ENCODE peak calls at places on chromosome 19, in five cellular contexts. O, P, N, I and U are unnamed samples.

GRCh38 chr19:49746206-49746958 is 16.7 kb downstream of the TSKS start:
- DNase-seq in O (peak; percentile 10), P (no peak), N (no peak), I (peak; percentile 74), U (peak; percentile 21)

GRCh38 chr19:39843919-39844793 is 2.0 kb downstream of the FBL start:
- DNase-seq in O (peak; percentile 55), P (no peak), N (no peak), I (no peak), U (no peak)

GRCh38 chr19:12544401-12544876 is 6.8 kb downstream of the ZNF564 start:
- DNase-seq in O (no peak), P (no peak), N (no peak), I (no peak), U (no peak)

GRCh38 chr19:48395170-48395455 is 1.6 kb downstream of the GRIN2D start:
- DNase-seq in O (no peak), P (no peak), N (no peak), I (no peak), U (no peak)

GRCh38 chr19:21758296-21758695 is 9.1 kb downstream of the ZNF100 start:
- DNase-seq in O (no peak), P (no peak), N (no peak), I (no peak), U (no peak)

GRCh38 chr19:42497492-42498226 is 30.6 kb downstream of the CEACAM1 start:
- DNase-seq in O (no peak), P (no peak), N (no peak), I (no peak), U (no peak)

GRCh38 chr19:47228937-47229673 is 1.9 kb downstream of the BBC3 start:
- DNase-seq in O (peak; percentile 61), P (no peak), N (no peak), I (peak; percentile 30), U (no peak)

GRCh38 chr19:7926727-7927604 is 1.0 kb upstream of the CTXN1 start:
- DNase-seq in O (no peak), P (no peak), N (no peak), I (no peak), U (no peak)

GRCh38 chr19:16449330-16449961 is 22.3 kb downstream of the EPS15L1 start:
- DNase-seq in O (no peak), P (peak; percentile 76), N (no peak), I (peak; percentile 7), U (no peak)

GRCh38 chr19:5002143-5002542 is 33.2 kb downstream of the KDM4B start:
- DNase-seq in O (no peak), P (no peak), N (no peak), I (no peak), U (no peak)

GRCh38 chr19:8304841-8305621 is 3.1 kb downstream of the CD320 start:
- DNase-seq in O (no peak), P (no peak), N (no peak), I (peak; percentile 55), U (no peak)